ENCODE peak calls at places on chromosomes 7 and 10, in five cellular contexts. T is cardiac muscle cell, Q is heart left ventricle, E is fibroblast of pulmonary artery, D is neural progenitor cell. N is an unnamed sample.
A peak's percentile ranks its signal among the peaks of the same experiment; 100 is the strongest.

GRCh38 chr7:134966691-134967090 is 19.6 kb upstream of the AGBL3 start:
- DNase-seq in T (no peak), Q (no peak), E (no peak), D (no peak), N (no peak)

GRCh38 chr7:88818552-88818951 is 23.0 kb upstream of the TEX47 start:
- DNase-seq in T (no peak), Q (no peak), E (no peak), D (no peak), N (no peak)

GRCh38 chr7:157907091-157907490 is 570.3 kb downstream of the DNAJB6 start:
- DNase-seq in T (no peak), Q (no peak), E (no peak), D (no peak), N (no peak)

GRCh38 chr10:58064714-58065528 is 202.8 kb downstream of the IPMK start:
- DNase-seq in T (peak; percentile 51), Q (no peak), E (peak; percentile 75), D (peak; percentile 65), N (no peak)

GRCh38 chr7:101173752-101174244 is 6.3 kb downstream of the NAT16 start:
- DNase-seq in T (no peak), Q (no peak), E (peak; percentile 58), D (peak; percentile 70), N (no peak)

GRCh38 chr7:7496326-7496725 is 39.3 kb downstream of the COL28A1 start:
- DNase-seq in T (no peak), Q (no peak), E (no peak), D (no peak), N (no peak)

GRCh38 chr7:84914598-84914997 is 272.3 kb downstream of the SEMA3D start:
- DNase-seq in T (peak; percentile 15), Q (no peak), E (no peak), D (peak; percentile 9), N (no peak)

GRCh38 chr7:114100810-114101209 is 182.0 kb upstream of the PPP1R3A start:
- DNase-seq in T (no peak), Q (no peak), E (no peak), D (no peak), N (no peak)

GRCh38 chr7:98297619-98298286 is 16.3 kb downstream of the BRI3 start:
- DNase-seq in T (no peak), Q (no peak), E (no peak), D (no peak), N (no peak)

GRCh38 chr10:21803374-21803773 is 200.2 kb downstream of the DNAJC1 start:
- DNase-seq in T (no peak), Q (no peak), E (no peak), D (no peak), N (no peak)

GRCh38 chr10:94439275-94439861 is 37.0 kb downstream of the TBC1D12 start:
- DNase-seq in T (no peak), Q (peak; percentile 43), E (peak; percentile 46), D (no peak), N (no peak)

GRCh38 chr10:485776-486572 is 203.5 kb downstream of the DIP2C start:
- DNase-seq in T (no peak), Q (no peak), E (peak; percentile 17), D (no peak), N (peak; percentile 58)

GRCh38 chr7:47260270-47260669 is 321.6 kb downstream of the TNS3 start:
- DNase-seq in T (no peak), Q (no peak), E (no peak), D (no peak), N (no peak)

GRCh38 chr10:34637419-34637911 is 177.6 kb downstream of the PARD3 start:
- DNase-seq in T (peak; percentile 77), Q (peak; percentile 75), E (peak; percentile 59), D (peak; percentile 84), N (peak; percentile 88)

GRCh38 chr10:128278362-128278761 is 152.1 kb upstream of the MKI67 start:
- DNase-seq in T (no peak), Q (no peak), E (no peak), D (no peak), N (no peak)

GRCh38 chr10:24292304-24293291 is 83.7 kb downstream of the KIAA1217 start:
- DNase-seq in T (no peak), Q (no peak), E (no peak), D (no peak), N (no peak)

GRCh38 chr7:157613575-157614322 is 276.9 kb downstream of the DNAJB6 start:
- DNase-seq in T (no peak), Q (no peak), E (no peak), D (no peak), N (no peak)

GRCh38 chr10:76553700-76554470 is 1083.7 kb downstream of the KCNMA1 start:
- DNase-seq in T (peak; percentile 76), Q (no peak), E (peak; percentile 14), D (no peak), N (no peak)

GRCh38 chr7:69739906-69740545 is 141.8 kb downstream of the AUTS2 start:
- DNase-seq in T (peak; percentile 48), Q (peak; percentile 80), E (peak; percentile 60), D (peak; percentile 14), N (peak; percentile 46)

GRCh38 chr7:98569606-98570337 is 47.3 kb upstream of the NPTX2 start:
- DNase-seq in T (no peak), Q (peak; percentile 38), E (peak; percentile 49), D (no peak), N (peak; percentile 75)

GRCh38 chr7:131109757-131110293 is 217.9 kb upstream of the MKLN1 start:
- DNase-seq in T (peak; percentile 79), Q (peak; percentile 91), E (peak; percentile 91), D (peak; percentile 89), N (peak; percentile 81)

GRCh38 chr7:108415821-108416536 is 40.3 kb downstream of the NRCAM start:
- DNase-seq in T (no peak), Q (no peak), E (peak; percentile 82), D (peak; percentile 20), N (no peak)

GRCh38 chr7:142319970-142320369 is 62.1 kb upstream of the PRSS58 start:
- DNase-seq in T (no peak), Q (no peak), E (no peak), D (no peak), N (peak; percentile 65)

GRCh38 chr10:104910712-104911111 is 269.6 kb downstream of the SORCS3 start:
- DNase-seq in T (no peak), Q (no peak), E (no peak), D (no peak), N (no peak)

GRCh38 chr10:104907509-104907908 is 266.4 kb downstream of the SORCS3 start:
- DNase-seq in T (no peak), Q (no peak), E (no peak), D (peak; percentile 65), N (no peak)

GRCh38 chr10:104908581-104908980 is 267.5 kb downstream of the SORCS3 start:
- DNase-seq in T (no peak), Q (no peak), E (no peak), D (no peak), N (no peak)

GRCh38 chr10:104903433-104903832 is 262.3 kb downstream of the SORCS3 start:
- DNase-seq in T (no peak), Q (no peak), E (no peak), D (no peak), N (no peak)

GRCh38 chr10:104906112-104906511 is 265.0 kb downstream of the SORCS3 start:
- DNase-seq in T (no peak), Q (no peak), E (no peak), D (no peak), N (no peak)
- TF ChIP-seq CTCF in T (no peak), Q (no peak), E (no peak), D (no peak), N (peak; percentile 30)

GRCh38 chr7:74023037-74023436 is 4.9 kb upstream of the ELN start:
- DNase-seq in T (no peak), Q (peak; percentile 66), E (peak; percentile 48), D (no peak), N (peak; percentile 60)
- TF ChIP-seq CTCF in T (no peak), Q (no peak), E (no peak), D (no peak), N (no peak)

DNA sequence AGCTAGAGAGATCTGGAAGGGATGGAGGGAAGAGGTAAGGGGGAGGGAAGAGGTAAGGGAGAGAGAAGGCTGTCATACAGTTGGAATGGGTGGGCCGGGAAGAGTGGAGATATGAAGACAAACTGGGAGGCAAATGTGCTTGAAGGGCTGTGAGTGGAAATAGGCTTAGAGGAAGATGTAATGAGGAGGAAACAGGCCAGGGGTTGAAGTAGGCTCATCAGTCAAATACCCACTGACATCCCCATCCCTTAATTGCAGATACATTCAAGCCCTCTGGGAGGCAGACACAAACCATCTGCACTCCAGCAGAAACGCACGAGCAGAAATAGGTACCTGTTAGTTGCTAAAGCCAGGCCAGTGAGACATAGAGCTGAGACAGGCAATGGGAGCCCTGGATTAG is 2.1 kb downstream of the SYNPO2L start:
- DNase-seq in T (peak; percentile 69), Q (peak; percentile 49), E (peak; percentile 50), D (peak; percentile 29), N (no peak)
- TF ChIP-seq CTCF in T (no peak), Q (peak; percentile 26), E (peak; percentile 25), D (peak; percentile 28), N (no peak)

DNA sequence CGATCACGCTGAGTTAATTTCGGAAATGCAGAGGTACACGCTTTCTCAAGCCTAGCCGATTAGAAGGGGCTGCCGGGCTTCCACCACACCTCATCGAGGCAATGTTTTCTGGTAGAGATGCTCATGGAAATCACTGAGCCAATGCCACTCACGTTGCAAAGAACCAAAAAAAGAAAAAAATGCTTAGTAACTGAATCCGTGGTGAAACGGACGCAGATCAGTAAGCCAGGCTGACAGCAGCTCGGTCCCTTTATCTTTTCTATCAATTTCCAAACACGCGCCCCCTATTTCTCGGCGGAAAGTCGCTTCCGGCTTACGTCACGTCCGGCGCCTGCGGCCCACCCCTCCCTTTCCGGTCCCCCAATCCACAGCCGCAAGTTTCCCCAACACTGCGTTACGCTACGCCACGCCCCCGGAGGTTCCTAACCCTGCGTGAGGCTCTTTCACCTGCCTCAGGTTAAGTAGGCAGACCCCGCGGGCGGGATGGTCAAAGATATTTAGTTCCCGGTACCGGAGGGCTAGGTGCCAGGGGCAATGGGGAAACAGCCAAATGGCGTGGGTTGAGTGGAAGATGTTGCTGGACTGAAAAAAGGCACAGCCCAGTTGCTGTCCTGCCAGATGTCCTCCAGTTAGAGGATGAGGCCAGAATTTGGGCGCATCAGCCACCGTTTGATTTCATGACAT is at the start of gene NSUN6:
- DNase-seq in T (peak; percentile 89), Q (peak; percentile 91), E (peak; percentile 90), D (peak; percentile 92), N (peak; percentile 92)
- TF ChIP-seq CTCF in T (no peak), Q (no peak), E (no peak), D (no peak), N (no peak)

GRCh38 chr7:44511863-44512468 is 21.5 kb upstream of the NUDCD3 start:
- DNase-seq in T (no peak), Q (no peak), E (no peak), D (no peak), N (no peak)
- TF ChIP-seq CTCF in T (no peak), Q (no peak), E (no peak), D (no peak), N (no peak)

GRCh38 chr7:111622084-111622483 is 59.8 kb upstream of the IMMP2L start:
- DNase-seq in T (no peak), Q (no peak), E (no peak), D (no peak), N (no peak)
- TF ChIP-seq CTCF in T (no peak), Q (no peak), E (no peak), D (no peak), N (no peak)

N was measured in glutamatergic neuron.